ENCODE peak calls at places on chromosomes 1 and 21, in eight cellular contexts. O is A549; S is tibial artery; V is CD8-positive, alpha-beta T cell; G is kidney; W is SK-N-SH; M is coronary artery; A is cardiac fibroblast. Y is an unnamed sample.

GRCh38 chr1:178060789-178061556 is 32.9 kb upstream of the RASAL2 start:
- DNase-seq in M (no peak), V (no peak), W (no peak), A (peak), S (no peak), O (peak), G (no peak), Y (peak)

GRCh38 chr1:168179411-168180147 is 817 bp downstream of the TIPRL start:
- DNase-seq in O (peak), V (peak), S (no peak), M (no peak), A (peak), W (peak), G (no peak), Y (no peak)

GRCh38 chr1:106954830-106955229 is 101.6 kb upstream of the PRMT6 start:
- DNase-seq in V (no peak), O (no peak), W (no peak), S (no peak), G (no peak), A (no peak), M (no peak), Y (no peak)

GRCh38 chr1:18530567-18531502 is 50.1 kb downstream of the KLHDC7A start:
- DNase-seq in M (peak), A (no peak), V (no peak), S (no peak), O (no peak), W (peak), G (no peak), Y (no peak)

GRCh38 chr1:117113199-117113598 is 8.3 kb downstream of the TRIM45 start:
- DNase-seq in M (no peak), V (no peak), O (no peak), A (no peak), G (no peak), S (no peak), W (no peak), Y (no peak)

GRCh38 chr1:18730321-18730720 is 99.7 kb downstream of the PAX7 start:
- DNase-seq in V (no peak), G (no peak), A (no peak), M (no peak), O (no peak), W (no peak), S (no peak), Y (no peak)

GRCh38 chr1:59354754-59355337 is 58.0 kb downstream of the FGGY start:
- DNase-seq in M (no peak), W (no peak), V (no peak), A (no peak), S (no peak), O (no peak), G (peak), Y (no peak)

GRCh38 chr1:71882241-71883036 is 399.9 kb downstream of the NEGR1 start:
- DNase-seq in W (no peak), S (no peak), A (no peak), V (no peak), G (no peak), M (no peak), O (no peak), Y (no peak)

GRCh38 chr1:106926748-106927582 is 129.5 kb upstream of the PRMT6 start:
- DNase-seq in S (no peak), O (no peak), V (no peak), W (no peak), G (no peak), M (no peak), A (no peak), Y (no peak)

GRCh38 chr1:210901981-210902770 is 231.8 kb downstream of the KCNH1 start:
- DNase-seq in O (no peak), G (no peak), A (no peak), S (no peak), W (no peak), M (no peak), V (no peak), Y (no peak)

GRCh38 chr1:162471290-162471853 is 26.2 kb upstream of the UHMK1 start:
- DNase-seq in S (no peak), O (no peak), G (no peak), A (no peak), M (no peak), W (no peak), V (no peak), Y (no peak)

GRCh38 chr1:62230724-62231123 is 36.1 kb downstream of the L1TD1 start:
- DNase-seq in O (peak), V (no peak), M (no peak), G (no peak), A (no peak), W (no peak), S (no peak), Y (no peak)

GRCh38 chr1:1573843-1574720 is 581 bp downstream of the SSU72 start:
- DNase-seq in G (peak), V (peak), A (peak), M (no peak), W (peak), O (peak), S (no peak), Y (no peak)

GRCh38 chr1:31857863-31858262 is 42.0 kb upstream of the SPOCD1 start:
- DNase-seq in S (no peak), O (no peak), G (no peak), W (no peak), V (no peak), M (no peak), A (no peak), Y (no peak)

GRCh38 chr1:223707270-223708000 is 4.9 kb upstream of the CAPN2 start:
- DNase-seq in O (peak), G (peak), A (peak), M (peak), V (no peak), S (peak), W (no peak), Y (peak)

GRCh38 chr1:198908995-198909394 is 270.2 kb downstream of the PTPRC start:
- DNase-seq in G (no peak), O (no peak), S (no peak), V (no peak), M (no peak), W (no peak), A (no peak), Y (no peak)

GRCh38 chr1:2103266-2103900 is 53.2 kb downstream of the PRKCZ start:
- DNase-seq in M (no peak), A (no peak), O (no peak), V (no peak), S (no peak), G (peak), W (no peak), Y (no peak)

GRCh38 chr1:17639703-17640340 is 100.3 kb downstream of the ARHGEF10L start:
- DNase-seq in A (no peak), G (no peak), W (no peak), V (no peak), M (no peak), O (no peak), S (no peak), Y (no peak)

GRCh38 chr1:58785424-58786058 is 1.7 kb upstream of the JUN start:
- DNase-seq in W (no peak), A (peak), S (peak), M (no peak), V (peak), G (peak), O (no peak), Y (no peak)

GRCh38 chr1:203276916-203277535 is 28.3 kb upstream of the BTG2 start:
- DNase-seq in M (peak), A (no peak), G (no peak), O (no peak), V (no peak), W (no peak), S (no peak), Y (no peak)

DNA sequence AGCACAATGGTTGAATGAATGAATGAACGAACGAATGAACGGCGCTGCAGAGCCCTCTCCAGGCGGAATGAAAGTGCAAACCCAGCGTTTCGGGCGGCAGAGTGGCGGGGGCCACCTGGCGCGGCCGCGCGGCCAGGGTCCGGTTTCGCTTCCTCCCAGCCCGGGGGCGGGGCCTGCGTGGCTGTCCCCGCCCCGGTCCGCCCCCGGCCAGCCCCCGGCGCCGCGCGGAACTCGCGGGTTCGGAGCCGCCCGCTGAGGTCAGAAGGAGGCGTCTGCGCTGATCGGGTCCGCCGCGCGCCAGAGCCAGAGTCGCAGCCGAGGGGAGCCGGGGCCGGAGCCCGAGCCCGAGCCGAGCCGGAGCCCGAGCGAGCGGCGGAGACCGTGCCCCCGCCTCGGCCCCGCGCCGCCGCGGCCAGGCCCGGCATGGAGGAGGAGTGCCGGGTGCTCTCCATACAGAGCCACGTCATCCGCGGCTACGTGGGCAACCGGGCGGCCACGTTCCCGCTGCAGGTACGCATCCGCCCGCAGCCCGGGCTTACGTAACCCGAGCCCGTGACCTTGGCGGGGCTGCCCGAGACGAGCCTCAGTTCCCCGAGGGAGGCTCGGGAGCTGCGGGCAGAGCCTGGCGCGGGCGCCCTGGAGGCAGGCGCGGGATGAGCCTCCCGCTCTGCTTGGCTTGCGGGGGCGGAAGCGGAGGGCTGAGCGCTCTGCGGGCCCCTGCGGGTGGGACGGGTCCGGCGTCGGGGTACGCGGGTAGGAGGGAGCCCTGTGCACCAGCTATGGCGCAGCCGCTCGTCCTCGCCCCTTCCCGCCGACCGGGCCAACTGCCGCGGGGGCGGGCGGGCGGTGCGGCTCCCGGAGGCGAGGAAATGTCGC is at the start of gene PDXK:
- DNase-seq in G (peak), V (peak), S (peak), O (peak), W (peak), A (peak), M (no peak), Y (no peak)
- TF ChIP-seq CTCF in G (peak), V (no peak), S (no peak), O (peak), W (peak), A (no peak), M (no peak), Y (peak)

GRCh38 chr1:65793359-65793732 is 651 bp downstream of the PDE4B start:
- DNase-seq in M (no peak), A (no peak), V (no peak), S (peak), W (peak), G (peak), O (no peak), Y (no peak)

GRCh38 chr1:65792671-65793358 is at the start of gene PDE4B:
- DNase-seq in A (no peak), V (no peak), O (no peak), S (peak), W (peak), M (no peak), G (peak), Y (no peak)

GRCh38 chr1:65791396-65791795 is 1.3 kb upstream of the PDE4B start:
- DNase-seq in V (no peak), M (no peak), A (no peak), S (peak), O (no peak), W (no peak), G (no peak), Y (no peak)

GRCh38 chr1:65795311-65795710 is 2.6 kb downstream of the PDE4B start:
- DNase-seq in G (no peak), W (no peak), V (no peak), O (no peak), M (no peak), A (no peak), S (no peak), Y (no peak)

DNA sequence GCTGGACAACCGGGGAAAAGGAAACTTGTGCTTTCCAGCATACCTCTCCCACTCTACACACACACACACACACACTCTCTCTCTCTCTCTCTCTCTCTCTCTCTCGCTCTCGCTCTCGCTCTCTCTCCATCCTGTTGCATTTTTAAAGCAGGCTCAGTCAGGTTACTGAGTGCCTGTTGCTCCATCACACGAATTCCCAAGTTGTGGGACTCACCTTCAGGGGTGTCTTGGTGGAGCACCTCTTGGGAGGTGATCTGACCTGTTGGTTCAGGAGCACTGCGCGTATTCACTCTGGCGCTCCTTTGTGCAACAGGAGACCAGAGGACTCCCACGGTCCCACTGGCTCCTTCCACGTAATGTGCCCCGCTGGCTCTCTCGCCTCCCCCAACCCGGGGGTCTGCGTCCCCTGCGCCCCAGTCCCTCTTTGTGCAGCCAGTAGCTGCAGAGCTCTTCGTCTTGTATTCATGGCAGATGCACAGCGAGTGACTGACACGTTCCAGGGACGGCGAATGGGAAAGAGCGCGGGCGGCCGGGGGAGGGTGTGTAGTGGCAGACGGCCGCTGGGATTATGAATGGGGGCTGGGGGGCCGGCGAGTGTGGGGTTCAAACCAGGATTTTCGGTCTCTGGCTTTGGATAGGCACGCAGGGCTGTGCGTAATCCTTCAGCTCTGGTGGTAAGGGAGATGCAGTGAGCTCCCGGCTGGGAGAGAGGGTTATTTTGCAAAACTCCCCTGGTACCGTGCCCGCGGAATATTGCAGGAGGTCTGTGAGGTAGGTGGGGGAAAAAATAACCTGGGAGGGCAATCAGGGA is 630 bp upstream of the PDE4B start:
- DNase-seq in O (no peak), M (no peak), V (no peak), G (peak), S (peak), W (peak), A (no peak), Y (no peak)
- H3K4me3 ChIP-seq in O (peak), M (peak), V (no peak), G (no peak), S (peak), W (peak), A (peak), Y (peak)

GRCh38 chr1:33117440-33118085 is 36.6 kb downstream of the AZIN2 start:
- DNase-seq in O (no peak), V (no peak), W (no peak), M (no peak), A (no peak), G (no peak), S (no peak), Y (no peak)

GRCh38 chr1:33110477-33110876 is 29.5 kb downstream of the AZIN2 start:
- DNase-seq in M (no peak), W (no peak), O (no peak), G (no peak), S (no peak), V (no peak), A (no peak), Y (no peak)

GRCh38 chr1:33111965-33112364 is 31.0 kb downstream of the AZIN2 start:
- DNase-seq in G (no peak), M (no peak), V (no peak), W (peak), O (peak), S (no peak), A (peak), Y (no peak)
- TF ChIP-seq CTCF in G (no peak), M (no peak), V (peak), W (peak), O (peak), S (peak), A (peak), Y (peak)

DNA sequence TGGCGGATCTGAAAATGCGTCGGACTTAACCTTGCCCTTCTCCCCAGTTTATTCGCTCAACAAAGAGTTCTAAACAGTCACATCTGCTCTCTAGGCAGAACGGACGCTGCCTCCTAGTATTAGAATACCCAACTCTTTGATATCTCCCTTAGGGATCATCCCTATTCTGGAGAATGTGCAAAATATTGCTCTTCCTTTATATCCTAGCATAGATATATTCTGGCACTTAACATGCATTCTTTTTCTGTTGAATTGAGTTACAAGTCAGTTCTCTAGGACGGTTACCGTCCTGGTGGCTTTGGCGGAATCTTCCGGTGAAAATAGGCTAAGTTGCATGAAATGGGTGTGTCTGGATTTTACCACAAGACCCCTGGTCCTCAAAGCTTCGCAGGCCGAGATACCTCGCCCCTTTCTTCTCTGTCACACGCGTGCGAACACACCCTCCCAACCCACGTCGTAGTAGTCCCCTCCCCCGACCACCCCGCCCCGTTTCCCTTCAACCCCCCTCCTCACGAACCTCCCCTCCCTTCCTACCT is 494 bp upstream of the DNAJC6 start:
- DNase-seq in W (peak), V (no peak), A (no peak), O (no peak), S (no peak), G (no peak), M (no peak), Y (no peak)
- H3K4me3 ChIP-seq in W (peak), V (no peak), A (peak), O (peak), S (peak), G (no peak), M (peak), Y (peak)

GRCh38 chr1:181133441-181133951 is 45.0 kb downstream of the IER5 start:
- DNase-seq in M (no peak), W (peak), O (no peak), S (no peak), A (no peak), V (no peak), G (peak), Y (no peak)
- TF ChIP-seq CTCF in M (no peak), W (no peak), O (no peak), S (no peak), A (no peak), V (no peak), G (no peak), Y (no peak)

Y was measured in retinal pigment epithelial cell.